ENCODE peak calls at places on chromosomes 1 and 21, in six cellular contexts. Q, D, B, I, Z and O are unnamed samples.

GRCh38 chr1:99122039-99122438 is 117.4 kb upstream of the PLPPR5 start:
- DNase-seq in Q (no peak), D (no peak), B (peak; percentile 13), I (no peak), Z (no peak), O (no peak)

GRCh38 chr1:20476260-20477038 is 9.6 kb downstream of the CAMK2N1 start:
- DNase-seq in Q (peak; percentile 53), D (no peak), B (no peak), I (no peak), Z (peak; percentile 71), O (no peak)

GRCh38 chr21:42091899-42092508 is 20.9 kb downstream of the UMODL1 start:
- DNase-seq in Q (no peak), D (no peak), B (no peak), I (no peak), Z (no peak), O (no peak)

GRCh38 chr1:21289700-21290545 is at the start of gene ECE1:
- DNase-seq in Q (peak; percentile 28), D (no peak), B (peak; percentile 52), I (no peak), Z (peak; percentile 66), O (no peak)

GRCh38 chr21:39033878-39034589 is 149.2 kb downstream of the PSMG1 start:
- DNase-seq in Q (no peak), D (no peak), B (no peak), I (no peak), Z (peak; percentile 62), O (no peak)

GRCh38 chr1:223635236-223635635 is 30.3 kb downstream of the CAPN8 start:
- DNase-seq in Q (no peak), D (no peak), B (no peak), I (no peak), Z (no peak), O (no peak)

GRCh38 chr1:213979751-213980605 is 7.8 kb upstream of the PROX1 start:
- DNase-seq in Q (peak; percentile 22), D (no peak), B (no peak), I (no peak), Z (no peak), O (no peak)

GRCh38 chr1:39269791-39270342 is 65.4 kb downstream of the MACF1 start:
- DNase-seq in Q (no peak), D (no peak), B (no peak), I (no peak), Z (no peak), O (no peak)

GRCh38 chr21:33261635-33262034 is 4.5 kb upstream of the IL10RB start:
- DNase-seq in Q (no peak), D (no peak), B (no peak), I (no peak), Z (no peak), O (no peak)

GRCh38 chr1:179295356-179295755 is 1.8 kb downstream of the SOAT1 start:
- DNase-seq in Q (no peak), D (no peak), B (no peak), I (no peak), Z (no peak), O (no peak)

GRCh38 chr21:42676799-42677198 is 23.4 kb downstream of the PDE9A start:
- DNase-seq in Q (no peak), D (no peak), B (no peak), I (no peak), Z (no peak), O (no peak)

GRCh38 chr1:153368477-153368876 is 6.9 kb downstream of the S100A12 start:
- DNase-seq in Q (no peak), D (no peak), B (no peak), I (no peak), Z (no peak), O (no peak)

GRCh38 chr21:32770514-32771133 is 931 bp downstream of the PAXBP1 start:
- DNase-seq in Q (no peak), D (no peak), B (peak; percentile 8), I (no peak), Z (no peak), O (no peak)

GRCh38 chr1:108801101-108801500 is 54.6 kb downstream of the STXBP3 start:
- DNase-seq in Q (no peak), D (no peak), B (no peak), I (no peak), Z (no peak), O (no peak)

GRCh38 chr1:179786815-179787736 is 44.0 kb downstream of the FAM163A start:
- DNase-seq in Q (no peak), D (no peak), B (no peak), I (no peak), Z (peak; percentile 75), O (no peak)

GRCh38 chr1:156625436-156626078 is 6.3 kb downstream of the HAPLN2 start:
- DNase-seq in Q (peak; percentile 67), D (no peak), B (no peak), I (no peak), Z (peak; percentile 73), O (peak; percentile 56)

GRCh38 chr1:221689138-221689537 is 52.8 kb downstream of the DUSP10 start:
- DNase-seq in Q (no peak), D (no peak), B (no peak), I (no peak), Z (no peak), O (no peak)

GRCh38 chr1:77888071-77888428 is 374 bp upstream of the NEXN start:
- DNase-seq in Q (no peak), D (no peak), B (no peak), I (no peak), Z (peak; percentile 77), O (no peak)

GRCh38 chr1:168482106-168482505 is 61.7 kb downstream of the XCL2 start:
- DNase-seq in Q (no peak), D (no peak), B (no peak), I (no peak), Z (no peak), O (no peak)

GRCh38 chr1:155250246-155250632 is 5.0 kb downstream of the ENTREP3 start:
- DNase-seq in Q (no peak), D (no peak), B (no peak), I (no peak), Z (peak; percentile 37), O (no peak)

GRCh38 chr1:200042437-200043329 is 15.2 kb downstream of the NR5A2 start:
- DNase-seq in Q (no peak), D (no peak), B (no peak), I (no peak), Z (no peak), O (no peak)

GRCh38 chr1:154767315-154768240 is 102.5 kb downstream of the KCNN3 start:
- DNase-seq in Q (no peak), D (no peak), B (no peak), I (no peak), Z (peak; percentile 75), O (no peak)

GRCh38 chr1:246159290-246160227 is 347.5 kb downstream of the SMYD3 start:
- DNase-seq in Q (no peak), D (no peak), B (no peak), I (no peak), Z (no peak), O (no peak)

GRCh38 chr1:110203021-110203661 is 7.0 kb upstream of the KCNC4 start:
- DNase-seq in Q (peak; percentile 76), D (no peak), B (peak; percentile 45), I (no peak), Z (no peak), O (no peak)
- TF ChIP-seq CTCF in Q (peak; percentile 89), D (peak; percentile 94), B (peak; percentile 84), I (peak; percentile 87), Z (peak; percentile 86), O (peak; percentile 66)

DNA sequence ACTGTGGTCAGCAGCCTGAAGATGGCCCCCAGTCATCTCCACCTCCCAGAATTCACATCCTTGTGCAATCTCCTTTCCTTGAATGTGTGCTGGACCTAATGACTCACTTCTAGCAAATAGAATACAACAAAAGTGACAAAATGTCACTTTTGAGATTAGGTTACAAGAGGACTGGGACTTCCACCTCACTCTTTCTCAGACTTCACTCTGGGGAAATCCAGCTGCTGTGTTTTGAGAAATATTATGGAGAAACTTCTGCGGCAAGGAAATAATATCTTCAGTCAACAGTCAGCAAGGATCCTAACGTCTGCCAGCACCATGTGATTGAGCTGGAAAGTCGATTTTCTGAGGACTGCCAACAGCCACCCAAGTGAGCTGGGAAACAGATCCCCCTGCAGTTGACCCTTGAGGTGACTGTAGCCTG is 70.5 kb upstream of the GADD45A start:
- DNase-seq in Q (no peak), D (no peak), B (no peak), I (no peak), Z (no peak), O (no peak)
- TF ChIP-seq CTCF in Q (no peak), D (no peak), B (no peak), I (no peak), Z (no peak), O (no peak)

DNA sequence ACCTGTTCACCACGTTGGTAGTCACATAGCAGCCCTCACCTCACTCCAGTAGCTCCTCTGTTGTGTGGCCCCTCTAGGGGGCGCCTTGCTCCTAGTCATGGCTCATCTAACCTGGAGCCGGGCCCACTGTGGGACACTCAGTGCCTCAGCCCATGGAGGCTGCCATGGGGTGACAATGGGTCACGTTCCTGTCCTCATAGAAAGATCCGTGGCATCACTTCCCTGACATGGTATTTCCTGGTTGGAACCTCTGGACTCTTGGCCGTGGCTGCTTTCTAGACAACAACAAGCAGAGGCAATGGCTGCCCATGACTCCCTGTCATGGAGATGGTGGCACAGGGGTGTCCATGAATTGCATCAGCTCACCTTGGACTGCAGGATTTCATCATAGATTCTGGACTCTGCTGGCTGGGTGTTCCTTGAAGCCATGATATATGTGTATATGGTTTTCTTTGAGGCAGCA is 27.5 kb upstream of the SLAMF6 start:
- DNase-seq in Q (no peak), D (no peak), B (no peak), I (no peak), Z (no peak), O (no peak)
- TF ChIP-seq CTCF in Q (no peak), D (no peak), B (no peak), I (no peak), Z (no peak), O (no peak)

DNA sequence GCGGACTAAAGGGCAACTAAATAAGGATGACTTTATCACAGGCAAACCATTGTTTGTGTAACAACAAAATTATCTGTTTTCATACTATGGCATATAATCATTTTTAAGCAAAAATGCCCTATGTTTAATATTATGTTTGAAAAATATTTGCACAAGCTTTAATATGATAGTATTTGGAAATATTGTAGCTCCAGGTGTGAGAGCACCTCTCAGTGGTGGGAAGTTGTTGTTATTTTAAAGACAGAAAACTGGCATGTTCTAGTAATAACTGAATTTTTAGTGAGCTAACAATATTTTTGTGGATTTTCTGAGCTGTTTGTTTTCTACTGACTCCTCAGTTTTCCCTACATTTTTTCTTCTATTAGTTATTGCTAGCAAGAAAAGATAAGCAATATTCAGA is 578.8 kb downstream of the KCNT2 start:
- DNase-seq in Q (no peak), D (no peak), B (no peak), I (no peak), Z (no peak), O (no peak)
- TF ChIP-seq CTCF in Q (no peak), D (no peak), B (no peak), I (no peak), Z (no peak), O (no peak)

GRCh38 chr1:209736467-209737117 is 19.3 kb upstream of the TRAF3IP3 start:
- DNase-seq in Q (no peak), D (no peak), B (no peak), I (no peak), Z (no peak), O (no peak)

GRCh38 chr1:209728466-209728865 is 23.8 kb downstream of the HSD11B1 start:
- DNase-seq in Q (no peak), D (no peak), B (no peak), I (no peak), Z (peak; percentile 42), O (no peak)

GRCh38 chr1:209732725-209733124 is 23.1 kb upstream of the TRAF3IP3 start:
- DNase-seq in Q (no peak), D (no peak), B (no peak), I (no peak), Z (no peak), O (no peak)

GRCh38 chr1:209737118-209737505 is 18.7 kb upstream of the TRAF3IP3 start:
- DNase-seq in Q (no peak), D (no peak), B (no peak), I (no peak), Z (no peak), O (no peak)

GRCh38 chr1:209733409-209734192 is 22.3 kb upstream of the TRAF3IP3 start:
- DNase-seq in Q (no peak), D (no peak), B (no peak), I (no peak), Z (no peak), O (no peak)
- TF ChIP-seq CTCF in Q (no peak), D (no peak), B (no peak), I (no peak), Z (no peak), O (no peak)